ENCODE peak calls at places on chromosomes 6 and 20, in five cellular contexts. B, Z, D, Y and U are unnamed samples.

GRCh38 chr6:33417127-33417902 is 592 bp downstream of the CUTA start:
- DNase-seq in Z (peak; percentile 86), Y (no peak), D (no peak), B (peak; percentile 74), U (peak; percentile 61)

GRCh38 chr6:53282741-53283140 is 66.0 kb downstream of the ELOVL5 start:
- DNase-seq in Z (no peak), D (no peak), B (no peak), Y (no peak), U (no peak)

GRCh38 chr6:37244430-37245310 is 12.9 kb upstream of the TBC1D22B start:
- DNase-seq in B (peak; percentile 100), Z (peak; percentile 100), D (no peak), Y (peak; percentile 97), U (peak; percentile 83)

GRCh38 chr6:27106382-27106781 is 141.1 kb upstream of the PRSS16 start:
- DNase-seq in B (no peak), D (no peak), Y (no peak), Z (no peak), U (no peak)

GRCh38 chr6:41791984-41792383 is 4.5 kb downstream of the TOMM6 start:
- DNase-seq in D (no peak), Z (no peak), B (no peak), Y (no peak), U (no peak)

GRCh38 chr6:107196143-107196542 is 80.8 kb upstream of the BEND3 start:
- DNase-seq in B (no peak), Z (no peak), D (no peak), Y (no peak), U (no peak)

GRCh38 chr6:52141596-52141995 is 44.6 kb upstream of the IL17A start:
- DNase-seq in D (no peak), B (no peak), Z (no peak), Y (no peak), U (no peak)

GRCh38 chr20:50191566-50192363 is 1.1 kb downstream of the CEBPB start:
- DNase-seq in B (peak; percentile 53), Y (no peak), Z (peak; percentile 46), D (peak; percentile 77), U (peak; percentile 77)

GRCh38 chr6:152232494-152233151 is 404.5 kb downstream of the SYNE1 start:
- DNase-seq in Y (no peak), B (peak; percentile 80), Z (peak; percentile 70), D (no peak), U (peak; percentile 26)

GRCh38 chr20:63612276-63612931 is 14.5 kb downstream of the GMEB2 start:
- DNase-seq in D (peak; percentile 4), Z (no peak), B (no peak), Y (no peak), U (no peak)

GRCh38 chr6:116447496-116448011 is 13.6 kb upstream of the CALHM6 start:
- DNase-seq in Y (no peak), Z (peak; percentile 99), B (peak; percentile 97), D (no peak), U (peak; percentile 73)

GRCh38 chr6:103797738-103798137 is 1062.0 kb downstream of the HACE1 start:
- DNase-seq in B (peak; percentile 3), Y (no peak), Z (no peak), D (no peak), U (peak; percentile 11)

GRCh38 chr20:58321205-58321604 is 11.7 kb downstream of the RAB22A start:
- DNase-seq in Z (no peak), Y (no peak), B (no peak), D (no peak), U (no peak)

GRCh38 chr6:158409451-158409850 is 97.2 kb downstream of the TULP4 start:
- DNase-seq in B (peak; percentile 82), Y (no peak), Z (peak; percentile 91), D (no peak), U (no peak)

GRCh38 chr6:165552248-165552736 is 110.7 kb downstream of the PDE10A start:
- DNase-seq in Y (no peak), Z (no peak), B (no peak), D (no peak), U (no peak)

GRCh38 chr6:45021652-45022051 is 306.5 kb upstream of the RUNX2 start:
- DNase-seq in Y (no peak), D (no peak), Z (peak; percentile 17), B (no peak), U (no peak)

GRCh38 chr6:33508935-33509926 is 54.9 kb downstream of the ZBTB9 start:
- DNase-seq in Z (no peak), D (no peak), Y (no peak), B (no peak), U (no peak)

GRCh38 chr6:18035330-18035854 is 48.0 kb upstream of the KIF13A start:
- DNase-seq in D (no peak), B (no peak), Y (no peak), Z (no peak), U (no peak)

GRCh38 chr6:90865513-90865912 is 278.6 kb upstream of the MAP3K7 start:
- DNase-seq in Y (no peak), Z (no peak), B (no peak), D (no peak), U (no peak)

GRCh38 chr6:90859612-90860011 is 272.7 kb upstream of the MAP3K7 start:
- DNase-seq in D (peak; percentile 23), Z (no peak), Y (no peak), B (no peak), U (no peak)

GRCh38 chr6:90859056-90859455 is 272.2 kb upstream of the MAP3K7 start:
- DNase-seq in B (no peak), Y (no peak), D (no peak), Z (no peak), U (no peak)

DNA sequence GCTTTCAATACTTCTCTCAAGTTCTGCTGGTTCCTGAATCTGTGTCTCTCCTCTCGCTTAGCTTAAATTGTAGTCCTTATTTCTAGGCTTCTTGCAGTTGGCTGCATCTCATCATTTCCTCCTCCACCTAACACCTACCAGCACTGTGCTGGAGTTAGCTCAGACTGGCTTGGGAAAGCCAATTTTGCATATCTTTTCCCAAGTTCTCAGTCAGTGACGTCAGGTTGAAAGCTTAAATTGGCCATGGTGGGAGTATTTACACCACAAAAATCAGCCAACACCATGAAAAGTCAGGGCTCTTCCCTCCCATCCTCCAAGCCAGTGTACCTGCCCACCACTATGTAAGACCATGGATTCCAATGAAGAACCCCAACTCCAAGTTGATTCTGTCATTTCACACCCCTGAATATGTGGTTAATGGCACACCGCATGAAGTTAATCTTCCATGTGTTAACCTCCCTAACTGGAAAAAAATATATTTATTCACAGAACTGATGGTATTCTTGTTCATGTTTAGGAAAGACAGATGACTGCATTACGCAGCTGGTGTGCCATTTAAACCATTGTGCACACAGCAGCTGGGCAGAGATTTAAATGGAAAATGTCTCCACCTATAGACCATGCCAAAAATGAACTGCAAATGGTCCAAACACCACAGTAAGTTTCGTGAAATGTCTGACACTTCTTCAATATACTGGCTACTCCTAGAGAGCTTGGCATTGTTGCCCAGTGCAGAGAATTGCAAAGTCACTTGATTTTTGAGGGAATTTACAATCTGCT is 274.1 kb upstream of the MAP3K7 start:
- DNase-seq in Y (no peak), B (no peak), D (no peak), Z (no peak), U (no peak)
- TF ChIP-seq CTCF in Y (peak; percentile 9), B (no peak), D (peak; percentile 51), Z (no peak), U (peak; percentile 14)

GRCh38 chr20:38339993-38340392 is 6.3 kb upstream of the LBP start:
- DNase-seq in B (no peak), Y (no peak), D (no peak), Z (no peak), U (no peak)

GRCh38 chr20:38342196-38342595 is 4.1 kb upstream of the LBP start:
- DNase-seq in Y (no peak), Z (no peak), B (no peak), D (no peak), U (no peak)

GRCh38 chr20:38340693-38341092 is 5.6 kb upstream of the LBP start:
- DNase-seq in B (no peak), Z (no peak), D (no peak), Y (no peak), U (no peak)

GRCh38 chr20:38337561-38338140 is 8.6 kb upstream of the LBP start:
- DNase-seq in Z (no peak), B (peak; percentile 21), D (peak; percentile 75), Y (no peak), U (peak; percentile 38)

GRCh38 chr20:38338849-38339520 is 7.3 kb upstream of the LBP start:
- DNase-seq in Z (no peak), B (peak; percentile 46), Y (no peak), D (no peak), U (peak; percentile 38)
- TF ChIP-seq CTCF in Z (peak; percentile 9), B (peak; percentile 32), Y (peak; percentile 56), D (peak; percentile 28), U (peak; percentile 50)

DNA sequence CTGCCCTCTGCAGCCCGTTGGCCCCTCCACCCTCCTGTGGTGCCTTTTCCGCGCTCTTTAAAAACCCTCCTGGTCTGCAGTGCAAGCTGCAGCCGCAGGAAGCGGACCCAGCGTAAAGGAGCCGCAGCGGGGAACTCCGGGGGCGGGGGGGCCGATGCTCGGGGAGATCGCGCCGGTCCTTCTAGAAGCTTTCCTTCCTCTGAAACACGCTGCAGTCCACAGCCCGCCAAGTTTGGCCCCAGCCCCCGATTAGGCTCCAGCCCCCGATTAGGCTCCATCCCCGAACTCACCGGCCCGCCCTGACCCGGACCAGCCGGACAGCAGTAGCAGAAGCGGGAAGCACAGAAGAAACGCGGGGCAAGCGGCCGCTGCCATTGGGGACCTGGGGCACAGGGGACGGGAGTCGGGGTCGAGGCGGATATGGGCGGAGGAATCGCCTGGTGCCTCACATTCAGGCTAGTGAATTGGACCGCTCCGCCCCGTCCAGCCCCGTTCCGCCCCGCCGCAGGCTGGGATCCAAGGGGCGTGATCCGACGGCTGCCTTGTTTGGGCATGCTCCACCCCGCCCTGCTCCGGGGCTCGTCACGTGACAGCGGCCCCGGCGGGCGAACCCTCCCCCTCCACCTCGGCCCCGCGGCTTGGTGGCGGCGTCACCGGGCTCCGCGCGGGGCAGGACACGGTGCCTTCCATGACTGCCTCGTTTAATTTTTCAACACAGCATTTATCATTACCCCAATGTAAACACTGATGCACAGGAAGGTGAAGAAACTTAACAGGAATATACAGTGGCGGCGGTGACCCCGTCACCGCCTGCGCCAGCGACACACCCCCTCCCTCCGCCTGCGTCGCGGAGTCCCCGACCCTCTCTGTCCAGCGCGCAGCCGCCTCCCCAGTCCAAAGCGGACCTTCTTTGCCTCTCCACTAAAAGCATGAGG is 20.3 kb downstream of the RAET1L start:
- DNase-seq in B (peak; percentile 88), Y (peak; percentile 11), Z (peak; percentile 71), D (peak; percentile 95), U (peak; percentile 94)
- TF ChIP-seq CTCF in B (peak; percentile 31), Y (peak; percentile 5), Z (no peak), D (no peak), U (peak; percentile 2)

GRCh38 chr6:19394687-19395086 is 442.5 kb upstream of the ID4 start:
- DNase-seq in Z (no peak), B (no peak), D (no peak), Y (no peak), U (no peak)

GRCh38 chr6:19394051-19394450 is 443.1 kb upstream of the ID4 start:
- DNase-seq in D (no peak), B (no peak), Y (no peak), Z (no peak), U (no peak)

GRCh38 chr6:19395316-19395715 is 441.9 kb upstream of the ID4 start:
- DNase-seq in D (no peak), Z (no peak), Y (no peak), B (no peak), U (no peak)

DNA sequence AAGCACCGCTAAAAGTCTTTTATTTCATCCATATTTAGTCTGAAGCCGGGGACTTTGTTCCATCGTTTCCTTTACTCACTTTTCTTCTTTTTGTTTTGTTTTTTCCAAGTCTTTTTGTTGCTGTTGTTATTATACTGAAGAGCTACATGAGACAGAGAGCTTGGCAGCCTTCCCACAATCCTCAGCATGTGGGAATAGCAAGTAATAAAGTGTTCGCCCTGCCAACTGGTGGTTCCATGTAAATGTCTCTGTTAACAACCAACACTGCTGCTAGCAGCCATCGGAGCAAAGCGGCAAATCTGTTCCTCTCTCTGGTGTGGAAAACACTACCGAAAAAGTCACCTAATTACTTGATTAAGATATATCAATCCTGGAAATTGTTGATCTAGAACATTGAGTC is 437.8 kb upstream of the ID4 start:
- DNase-seq in B (peak; percentile 56), Z (peak; percentile 66), D (no peak), Y (no peak), U (peak; percentile 32)
- TF ChIP-seq CTCF in B (no peak), Z (no peak), D (no peak), Y (no peak), U (no peak)